ENCODE peak calls at places on chromosomes 3 and 15, in six cellular contexts. C, P, U, L, Z and I are unnamed samples.

GRCh38 chr3:171186383-171186782 is 159.9 kb upstream of the SLC2A2 start:
- DNase-seq in L (no peak), C (no peak), Z (no peak), U (peak), P (no peak), I (no peak)

GRCh38 chr3:67290424-67290823 is 292.3 kb downstream of the KBTBD8 start:
- DNase-seq in C (no peak), Z (no peak), U (no peak), L (no peak), P (peak), I (no peak)

GRCh38 chr3:177284383-177284881 is 87.2 kb upstream of the TBL1XR1 start:
- DNase-seq in Z (no peak), U (peak), P (peak), L (peak), C (no peak), I (no peak)

GRCh38 chr15:35381328-35381727 is 164.6 kb downstream of the DPH6 start:
- DNase-seq in U (no peak), L (no peak), C (no peak), Z (no peak), P (no peak), I (no peak)

GRCh38 chr3:120907659-120908029 is 361 bp upstream of the STXBP5L start:
- DNase-seq in U (no peak), L (no peak), Z (no peak), C (no peak), P (no peak), I (no peak)

GRCh38 chr3:155835341-155836071 is 18.7 kb downstream of the SLC33A1 start:
- DNase-seq in Z (no peak), L (no peak), U (no peak), C (no peak), P (no peak), I (no peak)

GRCh38 chr3:45611619-45612018 is 17.1 kb downstream of the LIMD1 start:
- DNase-seq in P (peak), Z (no peak), L (no peak), C (peak), U (no peak), I (no peak)

GRCh38 chr3:29067014-29067413 is 213.9 kb upstream of the RBMS3 start:
- DNase-seq in U (peak), Z (no peak), L (peak), C (no peak), P (no peak), I (no peak)

GRCh38 chr3:50637012-50637411 is 20.1 kb downstream of the MAPKAPK3 start:
- DNase-seq in C (no peak), L (no peak), U (no peak), Z (no peak), P (no peak), I (no peak)

GRCh38 chr15:90807687-90808086 is 60.7 kb upstream of the FURIN start:
- DNase-seq in L (no peak), C (no peak), Z (no peak), U (no peak), P (no peak), I (no peak)

GRCh38 chr3:194333981-194334320 is 17.2 kb downstream of the CPN2 start:
- DNase-seq in C (no peak), U (peak), P (no peak), Z (no peak), L (no peak), I (no peak)

GRCh38 chr3:10338164-10338470 is 17.2 kb upstream of the SEC13 start:
- DNase-seq in Z (no peak), P (no peak), U (no peak), C (no peak), L (no peak), I (no peak)

GRCh38 chr3:12679468-12679867 is 15.6 kb upstream of the RAF1 start:
- DNase-seq in Z (no peak), U (peak), L (peak), P (no peak), C (no peak), I (no peak)

GRCh38 chr3:50603261-50604109 is 8.1 kb downstream of the CISH start:
- DNase-seq in P (no peak), L (no peak), C (no peak), Z (no peak), U (no peak), I (no peak)

GRCh38 chr3:42705039-42705767 is 2.6 kb upstream of the HHATL start:
- DNase-seq in C (no peak), Z (no peak), P (no peak), L (no peak), U (no peak), I (no peak)

GRCh38 chr15:71093089-71094024 is 21.9 kb upstream of the THSD4 start:
- DNase-seq in P (no peak), L (peak), Z (no peak), C (no peak), U (peak), I (no peak)

GRCh38 chr15:35973019-35973418 is 427.1 kb upstream of the DPH6 start:
- DNase-seq in P (no peak), U (no peak), Z (no peak), C (no peak), L (no peak), I (no peak)

GRCh38 chr15:40565333-40566238 is 744 bp upstream of the CCDC32 start:
- DNase-seq in L (no peak), C (no peak), Z (no peak), U (no peak), P (no peak), I (no peak)

GRCh38 chr3:5019411-5020261 is 40.4 kb downstream of the BHLHE40 start:
- DNase-seq in P (no peak), U (peak), C (no peak), L (no peak), Z (no peak), I (no peak)

GRCh38 chr15:92879949-92880725 is 20.0 kb upstream of the CHD2 start:
- DNase-seq in C (no peak), L (no peak), U (no peak), P (no peak), Z (peak), I (no peak)

GRCh38 chr15:92655178-92655995 is at the start of gene FAM174B:
- DNase-seq in Z (no peak), L (no peak), U (peak), P (no peak), C (peak), I (no peak)

GRCh38 chr15:82298520-82298919 is 35.9 kb downstream of the SAXO2 start:
- DNase-seq in C (peak), L (peak), P (peak), Z (no peak), U (no peak), I (peak)

GRCh38 chr3:21942328-21942727 is 191.3 kb upstream of the ZNF385D start:
- DNase-seq in U (peak), Z (no peak), P (no peak), C (no peak), L (peak), I (no peak)

GRCh38 chr3:149011676-149012075 is 20.3 kb downstream of the GYG1 start:
- DNase-seq in U (no peak), P (no peak), C (no peak), Z (no peak), L (no peak), I (no peak)

GRCh38 chr15:87713405-87713995 is 543.0 kb downstream of the NTRK3 start:
- DNase-seq in C (no peak), P (no peak), L (no peak), Z (no peak), U (no peak), I (no peak)

GRCh38 chr3:128808672-128809071 is 70.7 kb upstream of the ACAD9 start:
- DNase-seq in L (no peak), C (no peak), U (no peak), P (peak), Z (no peak), I (no peak)

GRCh38 chr3:149207475-149207874 is 14.2 kb downstream of the CP start:
- DNase-seq in U (no peak), Z (no peak), C (no peak), P (no peak), L (no peak), I (no peak)

GRCh38 chr3:13850161-13850945 is 29.5 kb downstream of the WNT7A start:
- DNase-seq in U (peak), L (no peak), P (no peak), C (no peak), Z (no peak), I (no peak)

GRCh38 chr15:81375461-81375860 is 1.4 kb upstream of the TMC3 start:
- DNase-seq in C (no peak), U (no peak), P (no peak), Z (no peak), L (no peak), I (no peak)

GRCh38 chr3:44412365-44412764 is 65.1 kb downstream of the ZNF445 start:
- DNase-seq in U (no peak), Z (no peak), C (no peak), L (no peak), P (no peak), I (no peak)

GRCh38 chr3:25424238-25425013 is 3.6 kb upstream of the RARB start:
- DNase-seq in C (no peak), P (no peak), L (peak), Z (no peak), U (peak), I (no peak)

GRCh38 chr3:133670525-133670995 is 8.8 kb upstream of the TOPBP1 start:
- DNase-seq in L (no peak), Z (no peak), P (no peak), C (no peak), U (no peak), I (no peak)

GRCh38 chr3:84077479-84077878 is 881.3 kb upstream of the CADM2 start:
- DNase-seq in U (no peak), P (no peak), Z (no peak), L (peak), C (no peak), I (no peak)

GRCh38 chr3:16012086-16012485 is 162.4 kb upstream of the GALNT15 start:
- DNase-seq in Z (no peak), U (peak), P (no peak), C (no peak), L (peak), I (no peak)

GRCh38 chr3:42095540-42095939 is 4.4 kb downstream of the TRAK1 start:
- DNase-seq in P (no peak), L (no peak), C (no peak), U (no peak), Z (no peak), I (no peak)

GRCh38 chr15:56719774-56720555 is 13.3 kb downstream of the ZNF280D start:
- DNase-seq in U (peak), C (no peak), Z (peak), L (no peak), P (no peak), I (no peak)